ENCODE peak calls at places on chromosomes 1 and 21, in six cellular contexts. H is aorta; F is transverse colon; Q is fibroblast of lung; A is HCT116; X is CD8-positive, alpha-beta memory T cell. I is an unnamed sample.

GRCh38 chr1:174080819-174081218 is 58.7 kb upstream of the RC3H1 start:
- DNase-seq in X (no peak), F (no peak), A (no peak), H (no peak), Q (no peak), I (no peak)

GRCh38 chr1:160131803-160132565 is 16.4 kb downstream of the ATP1A2 start:
- DNase-seq in H (no peak), A (no peak), F (no peak), Q (no peak), X (no peak), I (no peak)

GRCh38 chr1:154886281-154887036 is 16.4 kb upstream of the KCNN3 start:
- DNase-seq in A (no peak), Q (no peak), H (no peak), X (no peak), F (no peak), I (no peak)

GRCh38 chr1:8844421-8845063 is 27.1 kb upstream of the RERE start:
- DNase-seq in A (no peak), H (no peak), F (no peak), Q (no peak), X (no peak), I (no peak)

GRCh38 chr1:207069858-207070506 is 16.9 kb downstream of the PFKFB2 start:
- DNase-seq in H (no peak), X (no peak), Q (no peak), A (no peak), F (no peak), I (no peak)

GRCh38 chr1:4932666-4933065 is 278.3 kb downstream of the AJAP1 start:
- DNase-seq in H (no peak), F (no peak), A (no peak), X (no peak), Q (no peak), I (no peak)

GRCh38 chr1:10459185-10459584 is 9.4 kb downstream of the CORT start:
- DNase-seq in Q (peak; percentile 88), F (no peak), H (no peak), A (peak; percentile 8), X (no peak), I (peak; percentile 21)

GRCh38 chr1:241411056-241411775 is 54.2 kb upstream of the RGS7 start:
- DNase-seq in A (no peak), X (no peak), Q (peak; percentile 30), F (no peak), H (no peak), I (no peak)

GRCh38 chr1:218611916-218612580 is 266.9 kb downstream of the TGFB2 start:
- DNase-seq in X (no peak), H (no peak), Q (no peak), A (no peak), F (no peak), I (no peak)

GRCh38 chr1:244092293-244093264 is 41.5 kb downstream of the ZBTB18 start:
- DNase-seq in H (no peak), A (no peak), X (no peak), Q (peak; percentile 89), F (peak; percentile 68), I (no peak)

GRCh38 chr1:223838125-223838854 is 7.5 kb downstream of the TP53BP2 start:
- DNase-seq in H (no peak), A (no peak), X (no peak), F (no peak), Q (no peak), I (no peak)

GRCh38 chr1:223180803-223181321 is 37.8 kb upstream of the TLR5 start:
- DNase-seq in H (no peak), Q (peak; percentile 74), X (no peak), A (no peak), F (no peak), I (no peak)

GRCh38 chr1:156245451-156246232 is 2.2 kb downstream of the PAQR6 start:
- DNase-seq in F (peak; percentile 33), Q (peak; percentile 36), X (peak; percentile 7), H (no peak), A (no peak), I (no peak)

GRCh38 chr21:34967509-34968289 is 81.4 kb downstream of the RUNX1 start:
- DNase-seq in F (no peak), X (no peak), H (no peak), Q (no peak), A (no peak), I (no peak)

GRCh38 chr21:33339938-33340337 is 15.2 kb downstream of the IFNAR1 start:
- DNase-seq in H (no peak), F (no peak), A (no peak), X (no peak), Q (no peak), I (no peak)

GRCh38 chr21:15275615-15276228 is 210.9 kb upstream of the NRIP1 start:
- DNase-seq in Q (peak; percentile 21), X (no peak), A (no peak), H (no peak), F (no peak), I (no peak)

GRCh38 chr1:178551940-178552339 is 39.0 kb downstream of the TEX35 start:
- DNase-seq in H (no peak), A (no peak), Q (no peak), F (no peak), X (no peak), I (no peak)

GRCh38 chr1:224922404-224923164 is 6.9 kb upstream of the DNAH14 start:
- DNase-seq in F (no peak), Q (peak; percentile 25), H (no peak), A (peak; percentile 31), X (no peak), I (no peak)

GRCh38 chr1:172948457-172948856 is 102.3 kb downstream of the TNFSF18 start:
- DNase-seq in X (no peak), H (no peak), A (no peak), F (no peak), Q (peak; percentile 93), I (no peak)

GRCh38 chr1:203153051-203153988 is 22.3 kb downstream of the MYBPH start:
- DNase-seq in Q (peak; percentile 36), H (no peak), A (no peak), X (no peak), F (no peak), I (no peak)

GRCh38 chr1:203151362-203152157 is 24.0 kb downstream of the ADORA1 start:
- DNase-seq in X (no peak), Q (no peak), H (no peak), F (no peak), A (no peak), I (no peak)

GRCh38 chr1:203150511-203151297 is 23.2 kb downstream of the ADORA1 start:
- DNase-seq in H (no peak), Q (no peak), A (no peak), F (no peak), X (no peak), I (no peak)

GRCh38 chr1:203153989-203154821 is 21.4 kb downstream of the MYBPH start:
- DNase-seq in A (no peak), X (no peak), F (no peak), Q (peak; percentile 69), H (no peak), I (no peak)

GRCh38 chr1:203152158-203153034 is 23.2 kb downstream of the MYBPH start:
- DNase-seq in X (no peak), H (no peak), Q (peak; percentile 92), A (no peak), F (no peak), I (no peak)
- H3K4me1 ChIP-seq in X (no peaks in the 10 kb centered on the region), H (no peaks in the 10 kb centered on the region), Q (peaks cover 18% of the 10 kb centered on the region), A (peaks cover 3% of the 10 kb centered on the region), F (peaks cover 3% of the 10 kb centered on the region), I (no peaks in the 10 kb centered on the region)

GRCh38 chr1:84600796-84601195 is 26.6 kb upstream of the CTBS start:
- DNase-seq in H (no peak), X (no peak), F (no peak), Q (peak; percentile 10), A (no peak), I (no peak)
- H3K4me1 ChIP-seq in H (peaks cover 7% of the 10 kb centered on the region), X (no peaks in the 10 kb centered on the region), F (peaks cover 4% of the 10 kb centered on the region), Q (peaks cover 22% of the 10 kb centered on the region), A (peaks cover 39% of the 10 kb centered on the region), I (no peaks in the 10 kb centered on the region)

DNA sequence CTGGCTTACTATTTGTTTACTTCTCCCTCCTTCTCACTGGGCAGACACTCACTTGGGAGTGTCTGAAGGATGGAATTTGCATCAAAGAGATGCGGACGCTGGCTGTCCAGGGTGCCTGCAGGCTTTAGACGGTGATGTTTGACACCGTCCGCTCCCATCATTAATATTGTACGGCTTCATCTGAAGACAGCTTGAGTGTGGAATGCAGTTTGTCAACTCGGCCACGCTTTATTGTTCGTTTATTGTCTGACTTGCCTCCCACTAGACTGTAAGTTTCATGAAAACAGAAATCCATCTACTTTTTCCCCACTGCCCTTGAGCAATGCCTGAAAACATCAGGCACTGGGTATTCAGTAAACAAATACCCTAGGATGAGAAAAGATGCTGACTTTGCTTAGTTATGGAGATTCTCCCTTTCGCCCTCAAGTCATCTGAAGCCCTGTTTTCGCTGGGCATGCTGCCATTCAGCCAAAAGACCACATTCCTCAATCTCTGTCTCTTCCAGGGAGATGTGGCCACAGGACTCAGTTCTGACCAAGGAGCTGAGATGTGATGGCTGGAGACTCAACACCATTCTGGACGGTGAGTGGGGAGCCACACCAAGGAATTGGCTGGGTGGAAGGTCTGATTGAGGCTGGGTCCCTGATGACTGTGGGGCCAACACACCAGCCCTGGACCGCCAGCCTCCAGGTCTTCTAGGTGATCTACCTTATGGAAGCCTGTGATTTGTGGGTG is 87.6 kb downstream of the BCAR3 start:
- DNase-seq in A (no peak), X (no peak), H (no peak), F (no peak), Q (peak; percentile 45), I (no peak)
- H3K4me1 ChIP-seq in A (peaks cover 25% of the 10 kb centered on the region), X (peaks cover 8% of the 10 kb centered on the region), H (peaks cover 9% of the 10 kb centered on the region), F (peaks cover 22% of the 10 kb centered on the region), Q (peaks cover 15% of the 10 kb centered on the region), I (peaks cover 7% of the 10 kb centered on the region)

GRCh38 chr1:42938596-42939184 is 20.0 kb downstream of the SLC2A1 start:
- DNase-seq in Q (no peak), H (peak; percentile 28), A (no peak), X (no peak), F (no peak), I (no peak)
- H3K4me1 ChIP-seq in Q (peaks cover 27% of the 10 kb centered on the region), H (peaks cover 4% of the 10 kb centered on the region), A (peaks cover 92% of the 10 kb centered on the region), X (peaks cover 96% of the 10 kb centered on the region), F (peaks cover 85% of the 10 kb centered on the region), I (peaks cover 57% of the 10 kb centered on the region)

GRCh38 chr1:175569117-175569743 is 174.2 kb downstream of the TNR start:
- DNase-seq in H (no peak), F (no peak), A (no peak), Q (no peak), X (no peak), I (no peak)
- H3K4me1 ChIP-seq in H (no peaks in the 10 kb centered on the region), F (no peaks in the 10 kb centered on the region), A (no peaks in the 10 kb centered on the region), Q (no peaks in the 10 kb centered on the region), X (no peaks in the 10 kb centered on the region), I (no peaks in the 10 kb centered on the region)

DNA sequence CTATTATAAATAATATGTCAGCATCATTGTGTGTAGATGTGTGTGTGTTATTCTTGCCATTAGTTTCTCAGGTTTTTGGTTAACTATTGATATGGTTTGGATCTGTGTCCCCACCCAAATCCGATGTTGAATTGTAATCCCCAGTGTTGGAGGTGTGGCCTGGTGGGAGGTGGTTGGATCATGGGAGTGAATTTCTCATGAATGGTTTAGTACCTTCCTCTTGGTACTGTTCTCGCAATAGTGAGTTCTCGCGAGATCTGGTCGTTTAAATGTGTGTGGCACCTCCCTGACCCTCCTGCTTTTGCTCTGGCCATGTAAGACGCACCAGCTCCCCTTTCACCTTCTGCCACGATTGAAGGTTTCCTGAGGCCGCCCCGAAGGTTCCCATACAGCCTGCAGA is 9.6 kb upstream of the POFUT2 start:
- DNase-seq in Q (no peak), X (no peak), F (peak; percentile 0), A (no peak), H (no peak), I (no peak)
- H3K4me1 ChIP-seq in Q (peaks cover 35% of the 10 kb centered on the region), X (peaks cover 32% of the 10 kb centered on the region), F (peaks cover 53% of the 10 kb centered on the region), A (peaks cover 5% of the 10 kb centered on the region), H (no peaks in the 10 kb centered on the region), I (peaks cover 8% of the 10 kb centered on the region)